ENCODE peak calls at places on chromosomes 7 and 10, in five cellular contexts. K, W, C, A and L are unnamed samples.

GRCh38 chr7:27661776-27662489 is 750 bp downstream of the HIBADH start:
- DNase-seq in K (peak; percentile 68), W (peak; percentile 33), C (peak; percentile 21), A (peak; percentile 37), L (no peak)

GRCh38 chr7:83413831-83414230 is 235.1 kb downstream of the SEMA3E start:
- DNase-seq in K (no peak), W (no peak), C (peak; percentile 60), A (no peak), L (no peak)

GRCh38 chr7:50069613-50070012 is 23.4 kb downstream of the ZPBP start:
- DNase-seq in K (no peak), W (no peak), C (peak; percentile 36), A (no peak), L (no peak)

GRCh38 chr10:124088944-124089343 is 4.5 kb downstream of the CHST15 start:
- DNase-seq in K (no peak), W (no peak), C (no peak), A (no peak), L (no peak)

GRCh38 chr7:128164061-128164954 is 76.8 kb upstream of the LEP start:
- DNase-seq in K (peak; percentile 47), W (no peak), C (peak; percentile 42), A (no peak), L (no peak)

GRCh38 chr10:99234739-99235468 is 748 bp downstream of the HPSE2 start:
- DNase-seq in K (no peak), W (no peak), C (peak; percentile 24), A (no peak), L (no peak)

GRCh38 chr10:122454603-122455080 is at the start of gene ARMS2:
- DNase-seq in K (no peak), W (no peak), C (no peak), A (no peak), L (no peak)

GRCh38 chr7:196778-197321 is 4.5 kb downstream of the FAM20C start:
- DNase-seq in K (no peak), W (no peak), C (no peak), A (no peak), L (no peak)

GRCh38 chr10:71782917-71783490 is 9.7 kb upstream of the VSIR start:
- DNase-seq in K (no peak), W (no peak), C (no peak), A (no peak), L (no peak)

GRCh38 chr10:119247550-119247894 is 40.2 kb downstream of the GRK5 start:
- DNase-seq in K (no peak), W (no peak), C (no peak), A (no peak), L (no peak)

GRCh38 chr7:86485842-86486241 is 157.9 kb upstream of the GRM3 start:
- DNase-seq in K (no peak), W (no peak), C (no peak), A (no peak), L (no peak)

GRCh38 chr10:9613338-9613737 is 1404.3 kb upstream of the CELF2 start:
- DNase-seq in K (no peak), W (no peak), C (peak; percentile 9), A (no peak), L (no peak)

GRCh38 chr10:109914966-109915365 is 8.3 kb downstream of the XPNPEP1 start:
- DNase-seq in K (no peak), W (no peak), C (peak; percentile 86), A (peak; percentile 54), L (no peak)

GRCh38 chr10:28631896-28632596 is 45.3 kb upstream of the BAMBI start:
- DNase-seq in K (no peak), W (no peak), C (no peak), A (no peak), L (no peak)

GRCh38 chr10:615583-616152 is 73.8 kb downstream of the DIP2C start:
- DNase-seq in K (no peak), W (no peak), C (peak; percentile 70), A (no peak), L (no peak)

GRCh38 chr7:134602921-134603394 is 43.7 kb upstream of the BPGM start:
- DNase-seq in K (no peak), W (no peak), C (peak; percentile 36), A (no peak), L (no peak)

GRCh38 chr7:10721289-10721688 is 252.4 kb upstream of the PHF14 start:
- DNase-seq in K (no peak), W (no peak), C (no peak), A (no peak), L (no peak)

GRCh38 chr10:66625709-66626590 is 299.9 kb upstream of the LRRTM3 start:
- DNase-seq in K (no peak), W (no peak), C (no peak), A (no peak), L (no peak)

GRCh38 chr7:78215199-78215598 is 416.6 kb downstream of the PHTF2 start:
- DNase-seq in K (no peak), W (no peak), C (no peak), A (no peak), L (no peak)

GRCh38 chr7:18806177-18806576 is 310.6 kb downstream of the HDAC9 start:
- DNase-seq in K (no peak), W (no peak), C (no peak), A (no peak), L (no peak)

GRCh38 chr7:70710011-70710480 is 421.9 kb upstream of the GALNT17 start:
- DNase-seq in K (no peak), W (no peak), C (peak; percentile 43), A (no peak), L (no peak)

GRCh38 chr7:143265017-143265693 is 1.9 kb downstream of the GSTK1 start:
- DNase-seq in K (no peak), W (no peak), C (no peak), A (no peak), L (no peak)

GRCh38 chr7:8206950-8207349 is 55.0 kb downstream of the ICA1 start:
- DNase-seq in K (no peak), W (no peak), C (no peak), A (no peak), L (no peak)

GRCh38 chr10:114724295-114724694 is 66.2 kb upstream of the ABLIM1 start:
- DNase-seq in K (no peak), W (no peak), C (no peak), A (no peak), L (no peak)

GRCh38 chr7:129443612-129444011 is 9.4 kb downstream of the STRIP2 start:
- DNase-seq in K (no peak), W (peak; percentile 41), C (no peak), A (no peak), L (no peak)

GRCh38 chr7:50650057-50650664 is 85.0 kb upstream of the DDC start:
- DNase-seq in K (peak; percentile 47), W (no peak), C (no peak), A (no peak), L (no peak)

GRCh38 chr10:75653761-75654160 is 222.3 kb downstream of the LRMDA start:
- DNase-seq in K (no peak), W (no peak), C (no peak), A (no peak), L (no peak)

GRCh38 chr10:75650648-75651047 is 219.2 kb downstream of the LRMDA start:
- DNase-seq in K (no peak), W (no peak), C (no peak), A (no peak), L (no peak)

GRCh38 chr10:75648854-75649253 is 217.4 kb downstream of the LRMDA start:
- DNase-seq in K (no peak), W (no peak), C (no peak), A (no peak), L (no peak)

GRCh38 chr10:75652136-75652535 is 220.7 kb downstream of the LRMDA start:
- DNase-seq in K (no peak), W (no peak), C (peak; percentile 32), A (no peak), L (no peak)

DNA sequence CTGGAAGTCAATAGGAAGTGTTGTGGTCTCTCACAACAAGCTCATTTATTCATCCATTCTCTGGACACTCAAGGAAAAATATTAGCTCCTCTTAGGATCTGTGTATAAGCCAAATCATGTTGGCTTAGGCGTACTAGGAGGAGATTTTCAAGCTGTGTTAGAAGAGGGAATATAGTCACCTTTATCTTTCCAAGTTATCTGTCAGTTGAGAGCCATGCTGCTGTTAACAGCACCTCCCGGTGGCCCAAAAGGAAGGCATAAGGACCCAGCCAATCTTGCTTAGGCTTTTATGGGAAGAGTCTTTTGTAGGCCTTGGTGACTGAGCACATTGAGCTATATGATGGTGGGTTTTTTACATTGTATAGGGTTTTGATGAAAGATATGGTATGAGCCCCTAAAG is 220.0 kb downstream of the LRMDA start:
- DNase-seq in K (no peak), W (no peak), C (no peak), A (peak; percentile 49), L (no peak)
- TF ChIP-seq CTCF in K (no peak), W (no peak), C (no peak), A (peak; percentile 32), L (peak; percentile 51)

DNA sequence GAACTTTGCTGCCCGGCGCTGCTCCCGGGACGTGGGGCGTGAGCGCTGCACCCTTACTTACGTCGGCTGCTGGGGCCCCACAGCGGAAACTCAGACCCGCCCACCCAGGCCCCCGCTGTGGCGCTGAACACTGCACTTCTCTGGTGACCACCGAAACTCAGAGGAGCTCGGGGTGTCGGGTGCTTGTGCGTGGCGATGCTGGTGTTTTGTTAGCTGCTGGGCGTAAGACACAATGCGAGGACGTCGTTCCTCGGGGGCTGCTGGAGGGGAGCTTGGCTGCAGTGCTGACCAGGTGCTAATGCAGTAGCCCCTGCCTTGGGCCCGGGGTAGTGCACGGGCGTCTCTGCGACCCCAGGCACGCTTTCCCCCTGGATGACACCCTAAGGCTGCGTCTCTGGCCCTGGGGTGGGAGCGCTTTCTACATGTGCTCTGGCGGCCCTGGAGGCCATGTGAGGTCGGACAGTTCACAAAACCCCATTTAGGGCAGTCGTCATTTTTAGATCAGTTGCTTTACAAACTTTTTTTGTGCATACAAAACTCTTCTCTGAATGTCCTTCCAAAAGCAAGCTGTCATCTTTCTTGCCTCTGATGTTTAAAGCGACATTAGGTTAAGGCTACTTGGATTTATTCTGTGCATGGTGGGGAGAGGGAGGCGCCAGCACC is 5.7 kb downstream of the MAFK start:
- DNase-seq in K (no peak), W (peak; percentile 30), C (no peak), A (no peak), L (no peak)
- H3K4me1 ChIP-seq in K (peaks cover 17% of the 10 kb centered on the region), W (peaks cover 80% of the 10 kb centered on the region), C (peaks cover 13% of the 10 kb centered on the region), A (peaks cover 61% of the 10 kb centered on the region), L (peaks cover 54% of the 10 kb centered on the region)

GRCh38 chr10:96511044-96511945 is 2.4 kb downstream of the TLL2 start:
- DNase-seq in K (no peak), W (no peak), C (peak; percentile 28), A (peak; percentile 49), L (no peak)
- TF ChIP-seq CTCF in K (peak; percentile 39), W (peak; percentile 30), C (peak; percentile 59), A (peak; percentile 50), L (no peak)

DNA sequence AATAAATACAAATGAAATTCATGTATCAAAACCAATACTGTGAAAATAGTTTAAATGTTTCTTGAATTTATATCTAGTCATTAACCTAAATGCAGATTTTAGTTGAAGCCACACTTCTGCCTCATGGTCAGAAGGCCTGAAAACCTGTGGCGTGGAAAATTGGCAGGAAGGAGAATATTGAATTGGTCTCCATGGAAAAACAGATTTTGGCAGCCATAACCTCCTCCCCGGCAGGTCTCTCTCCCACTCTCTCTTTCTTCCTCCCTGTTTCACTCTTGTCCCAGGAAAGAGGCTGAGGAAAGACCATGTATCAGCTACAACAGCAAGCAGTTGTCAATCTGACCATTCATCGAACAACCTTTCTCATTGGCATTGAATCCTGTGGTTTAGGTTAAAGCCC is 160.6 kb upstream of the YAE1 start:
- DNase-seq in K (no peak), W (no peak), C (no peak), A (no peak), L (no peak)
- H3K4me1 ChIP-seq in K (no peaks in the 10 kb centered on the region), W (no peaks in the 10 kb centered on the region), C (peaks cover 12% of the 10 kb centered on the region), A (no peaks in the 10 kb centered on the region), L (no peaks in the 10 kb centered on the region)